ENCODE peak calls at places on chromosomes 5 and 9, in six cellular contexts. E is cardiac muscle cell, B is bronchial epithelial cell, G is dorsolateral prefrontal cortex, Z is lower lobe of right lung, S is fibroblast of lung. U is an unnamed sample.

GRCh38 chr5:104540448-104540847 is 977.9 kb upstream of the NUDT12 start:
- DNase-seq in E (no peak), B (peak), G (no peak), Z (no peak), S (peak), U (no peak)

GRCh38 chr5:11997942-11998341 is 93.7 kb upstream of the CTNND2 start:
- DNase-seq in E (no peak), B (no peak), G (no peak), Z (no peak), S (no peak), U (no peak)

GRCh38 chr5:2212481-2212880 is 329.8 kb upstream of the IRX4 start:
- DNase-seq in E (no peak), B (no peak), G (no peak), Z (no peak), S (no peak), U (no peak)

GRCh38 chr9:38249587-38250210 is 142.8 kb upstream of the ALDH1B1 start:
- DNase-seq in E (no peak), B (no peak), G (no peak), Z (no peak), S (no peak), U (no peak)

GRCh38 chr9:4362281-4362680 is 62.4 kb upstream of the GLIS3 start:
- DNase-seq in E (no peak), B (no peak), G (no peak), Z (no peak), S (no peak), U (no peak)

GRCh38 chr5:137734962-137735530 is 843 bp downstream of the KLHL3 start:
- DNase-seq in E (peak), B (peak), G (peak), Z (peak), S (peak), U (peak)

GRCh38 chr5:147169399-147169798 is 65.4 kb upstream of the STK32A start:
- DNase-seq in E (no peak), B (peak), G (no peak), Z (no peak), S (peak), U (no peak)

GRCh38 chr5:140362311-140362710 is 2.3 kb downstream of the SLC4A9 start:
- DNase-seq in E (no peak), B (no peak), G (no peak), Z (no peak), S (no peak), U (no peak)

GRCh38 chr9:137448569-137448962 is 7.4 kb upstream of the ENTPD8 start:
- DNase-seq in E (no peak), B (no peak), G (no peak), Z (no peak), S (no peak), U (no peak)

GRCh38 chr5:31531543-31531887 is 378 bp downstream of the DROSHA start:
- DNase-seq in E (peak), B (peak), G (peak), Z (peak), S (peak), U (no peak)

GRCh38 chr9:107218834-107219485 is 64.1 kb upstream of the RAD23B start:
- DNase-seq in E (no peak), B (no peak), G (no peak), Z (no peak), S (no peak), U (no peak)

GRCh38 chr9:4128876-4129275 is 171.0 kb downstream of the GLIS3 start:
- DNase-seq in E (no peak), B (no peak), G (no peak), Z (no peak), S (no peak), U (no peak)

GRCh38 chr5:177129206-177129605 is 4.4 kb upstream of the NSD1 start:
- DNase-seq in E (no peak), B (no peak), G (no peak), Z (no peak), S (no peak), U (no peak)

GRCh38 chr5:180804129-180804601 is 1.6 kb upstream of the MGAT1 start:
- DNase-seq in E (no peak), B (no peak), G (no peak), Z (no peak), S (no peak), U (peak)

GRCh38 chr9:125632321-125633115 is 74.5 kb downstream of the MAPKAP1 start:
- DNase-seq in E (no peak), B (peak), G (no peak), Z (no peak), S (peak), U (no peak)

GRCh38 chr5:135565691-135566421 is 12.9 kb downstream of the CXCL14 start:
- DNase-seq in E (peak), B (peak), G (peak), Z (peak), S (peak), U (peak)

GRCh38 chr5:176737001-176737745 is 73.2 kb upstream of the UNC5A start:
- DNase-seq in E (no peak), B (no peak), G (peak), Z (no peak), S (no peak), U (no peak)

GRCh38 chr5:13248236-13248635 is 696.3 kb downstream of the DNAH5 start:
- DNase-seq in E (no peak), B (peak), G (no peak), Z (no peak), S (peak), U (no peak)

GRCh38 chr5:1003296-1003937 is 5.2 kb upstream of the NKD2 start:
- DNase-seq in E (no peak), B (peak), G (peak), Z (peak), S (peak), U (peak)

GRCh38 chr9:10479172-10479571 is 133.6 kb downstream of the PTPRD start:
- DNase-seq in E (peak), B (peak), G (no peak), Z (no peak), S (no peak), U (no peak)

GRCh38 chr5:2283481-2284045 is 400.8 kb upstream of the IRX4 start:
- DNase-seq in E (no peak), B (no peak), G (no peak), Z (no peak), S (no peak), U (no peak)

GRCh38 chr9:136316271-136316751 is 11.0 kb upstream of the GPSM1 start:
- DNase-seq in E (no peak), B (no peak), G (no peak), Z (no peak), S (no peak), U (no peak)

GRCh38 chr5:131164161-131164930 is 710 bp downstream of the HINT1 start:
- DNase-seq in E (peak), B (peak), G (peak), Z (peak), S (peak), U (peak)

GRCh38 chr5:150458819-150459557 is 9.4 kb upstream of the RPS14 start:
- DNase-seq in E (peak), B (peak), G (peak), Z (peak), S (peak), U (peak)

GRCh38 chr5:116806879-116807278 is 232.3 kb upstream of the SEMA6A start:
- DNase-seq in E (no peak), B (no peak), G (no peak), Z (no peak), S (no peak), U (no peak)

GRCh38 chr5:9861664-9862256 is 231.6 kb upstream of the TAS2R1 start:
- DNase-seq in E (peak), B (no peak), G (no peak), Z (no peak), S (no peak), U (no peak)

GRCh38 chr5:170522211-170523128 is 18.6 kb downstream of the KCNIP1 start:
- DNase-seq in E (no peak), B (peak), G (no peak), Z (no peak), S (peak), U (no peak)

GRCh38 chr5:146313027-146313426 is 25.6 kb upstream of the POU4F3 start:
- DNase-seq in E (no peak), B (no peak), G (no peak), Z (no peak), S (no peak), U (no peak)

GRCh38 chr9:77218612-77219011 is 41.3 kb downstream of the VPS13A start:
- DNase-seq in E (no peak), B (peak), G (no peak), Z (no peak), S (peak), U (no peak)

GRCh38 chr5:74993743-74994142 is 58.6 kb downstream of the GCNT4 start:
- DNase-seq in E (no peak), B (no peak), G (no peak), Z (no peak), S (no peak), U (no peak)

GRCh38 chr5:172716796-172717313 is 54.1 kb downstream of the DUSP1 start:
- DNase-seq in E (peak), B (peak), G (peak), Z (peak), S (peak), U (peak)

GRCh38 chr9:114551750-114552685 is 35.6 kb upstream of the ATP6V1G1 start:
- DNase-seq in E (peak), B (peak), G (no peak), Z (no peak), S (peak), U (peak)

GRCh38 chr5:155616779-155617392 is 603.3 kb downstream of the KIF4B start:
- DNase-seq in E (peak), B (no peak), G (peak), Z (no peak), S (peak), U (no peak)

GRCh38 chr5:16776611-16777251 is 159.4 kb downstream of the MYO10 start:
- DNase-seq in E (peak), B (no peak), G (no peak), Z (no peak), S (no peak), U (no peak)
- TF ChIP-seq CTCF in E (no peak), B (peak), G (peak), Z (peak), S (peak), U (no peak)

GRCh38 chr5:35218981-35219380 is 11.3 kb downstream of the PRLR start:
- DNase-seq in E (no peak), B (no peak), G (no peak), Z (no peak), S (no peak), U (no peak)
- TF ChIP-seq CTCF in E (no peak), B (no peak), G (no peak), Z (no peak), S (no peak), U (no peak)

GRCh38 chr9:30714389-30714788 is 1670.1 kb upstream of the ACO1 start:
- DNase-seq in E (no peak), B (no peak), G (no peak), Z (no peak), S (no peak), U (no peak)
- TF ChIP-seq CTCF in E (no peak), B (no peak), G (no peak), Z (no peak), S (no peak), U (no peak)

DNA sequence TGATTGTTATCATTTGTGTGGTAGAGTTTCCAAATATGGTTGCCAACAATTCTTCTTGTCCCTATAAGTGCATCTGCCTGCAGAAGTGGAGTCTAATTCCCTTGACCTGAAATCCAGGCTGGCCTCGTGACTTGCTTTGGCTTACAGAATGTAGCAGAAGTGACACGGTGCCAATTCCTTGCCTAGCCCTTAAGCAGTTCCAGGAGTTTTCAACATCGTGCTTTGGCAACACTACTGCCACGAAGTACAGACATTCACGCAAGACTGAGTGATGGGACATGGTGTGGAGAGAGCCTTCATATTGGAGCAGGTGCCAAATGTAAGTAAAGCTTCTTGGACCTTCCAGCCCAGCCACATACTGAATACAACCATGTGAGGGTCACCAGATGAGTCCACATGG is 92.9 kb upstream of the NEK6 start:
- DNase-seq in E (no peak), B (no peak), G (no peak), Z (no peak), S (no peak), U (peak)
- TF ChIP-seq CTCF in E (no peak), B (no peak), G (no peak), Z (no peak), S (no peak), U (no peak)

GRCh38 chr9:22446589-22446949 is at the start of gene DMRTA1:
- DNase-seq in E (peak), B (peak), G (peak), Z (peak), S (peak), U (peak)

GRCh38 chr9:22452415-22453010 is 5.9 kb downstream of the DMRTA1 start:
- DNase-seq in E (peak), B (peak), G (peak), Z (peak), S (peak), U (peak)

GRCh38 chr9:22447607-22448305 is 1.1 kb downstream of the DMRTA1 start:
- DNase-seq in E (peak), B (peak), G (no peak), Z (no peak), S (peak), U (no peak)

DNA sequence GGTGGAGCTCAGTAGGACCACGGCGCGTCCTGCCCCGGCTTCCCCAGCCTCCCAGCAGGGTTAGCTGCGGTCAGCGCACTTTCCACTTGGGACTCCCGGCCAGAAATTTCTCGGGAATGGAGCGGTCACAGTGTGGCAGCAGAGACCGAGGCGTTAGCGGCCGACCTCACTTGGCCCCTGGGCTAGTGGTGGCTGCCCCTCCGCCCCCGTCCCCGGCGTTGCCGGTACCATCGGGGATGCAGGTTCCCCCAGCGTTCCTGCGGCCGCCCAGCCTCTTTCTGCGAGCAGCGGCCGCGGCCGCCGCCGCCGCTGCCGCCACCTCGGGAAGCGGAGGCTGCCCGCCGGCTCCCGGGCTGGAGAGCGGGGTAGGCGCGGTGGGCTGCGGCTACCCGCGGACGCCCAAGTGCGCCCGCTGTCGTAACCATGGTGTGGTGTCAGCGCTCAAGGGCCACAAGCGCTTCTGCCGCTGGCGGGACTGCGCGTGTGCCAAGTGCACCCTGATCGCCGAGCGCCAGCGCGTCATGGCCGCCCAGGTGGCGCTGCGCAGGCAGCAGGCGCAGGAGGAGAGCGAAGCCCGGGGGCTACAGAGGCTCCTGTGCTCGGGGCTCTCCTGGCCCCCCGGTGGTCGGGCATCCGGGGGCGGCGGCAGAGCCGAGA is 454 bp downstream of the DMRTA1 start:
- DNase-seq in E (peak), B (peak), G (no peak), Z (peak), S (peak), U (no peak)
- TF ChIP-seq CTCF in E (peak), B (peak), G (no peak), Z (peak), S (no peak), U (peak)

DNA sequence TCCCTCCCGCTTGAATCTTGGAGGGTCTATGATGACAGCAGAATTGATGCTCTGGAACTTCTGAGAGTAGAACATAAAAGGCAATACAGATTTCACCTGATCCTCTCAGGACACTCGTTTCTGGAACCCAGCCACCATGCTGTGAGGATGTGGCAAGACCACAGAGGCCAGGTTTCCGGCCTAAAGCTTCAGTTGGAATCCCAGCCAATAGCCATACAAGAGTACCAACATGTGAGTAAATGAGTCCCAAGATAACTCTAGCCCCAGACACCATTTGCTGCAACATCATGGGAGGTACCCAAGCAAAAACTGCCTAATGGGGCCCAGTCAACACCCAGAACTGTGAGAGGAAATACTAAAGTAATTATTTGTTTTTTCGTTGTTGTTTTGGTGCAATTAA is 65.7 kb upstream of the MARCHF11 start:
- DNase-seq in E (no peak), B (no peak), G (no peak), Z (no peak), S (no peak), U (no peak)
- TF ChIP-seq CTCF in E (no peak), B (no peak), G (no peak), Z (no peak), S (no peak), U (no peak)

DNA sequence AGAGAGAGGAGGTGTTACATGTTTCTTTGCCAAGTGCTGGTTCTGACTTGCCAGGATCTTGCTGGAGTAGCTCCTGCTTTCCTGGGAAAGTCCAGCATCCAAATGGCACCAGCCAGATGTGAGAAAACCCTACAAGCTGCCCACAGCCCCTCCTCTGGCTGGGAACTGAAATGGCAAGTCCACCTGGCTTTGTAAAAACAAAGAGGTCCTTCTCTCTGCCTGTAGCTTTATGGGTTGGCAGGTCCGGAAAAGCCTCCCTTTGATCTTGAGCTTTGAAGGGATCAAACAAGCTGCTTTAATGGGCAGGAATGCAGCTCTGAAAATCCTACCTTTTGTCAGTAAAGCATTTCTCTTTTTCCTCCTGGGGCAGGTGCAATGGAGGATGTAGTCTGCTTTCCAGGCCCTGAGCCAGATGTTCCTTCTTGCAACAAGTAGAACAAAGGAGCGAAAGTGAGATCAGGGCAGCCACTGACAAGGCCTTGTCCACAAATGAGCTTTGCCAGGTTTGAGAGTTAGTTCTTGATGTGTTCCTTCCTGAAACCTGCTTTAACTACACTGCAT is 456.7 kb downstream of the ZNF608 start:
- DNase-seq in E (no peak), B (peak), G (peak), Z (peak), S (no peak), U (no peak)
- TF ChIP-seq CTCF in E (no peak), B (peak), G (peak), Z (no peak), S (no peak), U (no peak)

GRCh38 chr5:139043127-139043905 is 154.9 kb downstream of the SIL1 start:
- DNase-seq in E (no peak), B (no peak), G (no peak), Z (no peak), S (peak), U (no peak)

GRCh38 chr5:139037732-139038131 is 160.4 kb downstream of the SIL1 start:
- DNase-seq in E (no peak), B (no peak), G (no peak), Z (no peak), S (no peak), U (no peak)

DNA sequence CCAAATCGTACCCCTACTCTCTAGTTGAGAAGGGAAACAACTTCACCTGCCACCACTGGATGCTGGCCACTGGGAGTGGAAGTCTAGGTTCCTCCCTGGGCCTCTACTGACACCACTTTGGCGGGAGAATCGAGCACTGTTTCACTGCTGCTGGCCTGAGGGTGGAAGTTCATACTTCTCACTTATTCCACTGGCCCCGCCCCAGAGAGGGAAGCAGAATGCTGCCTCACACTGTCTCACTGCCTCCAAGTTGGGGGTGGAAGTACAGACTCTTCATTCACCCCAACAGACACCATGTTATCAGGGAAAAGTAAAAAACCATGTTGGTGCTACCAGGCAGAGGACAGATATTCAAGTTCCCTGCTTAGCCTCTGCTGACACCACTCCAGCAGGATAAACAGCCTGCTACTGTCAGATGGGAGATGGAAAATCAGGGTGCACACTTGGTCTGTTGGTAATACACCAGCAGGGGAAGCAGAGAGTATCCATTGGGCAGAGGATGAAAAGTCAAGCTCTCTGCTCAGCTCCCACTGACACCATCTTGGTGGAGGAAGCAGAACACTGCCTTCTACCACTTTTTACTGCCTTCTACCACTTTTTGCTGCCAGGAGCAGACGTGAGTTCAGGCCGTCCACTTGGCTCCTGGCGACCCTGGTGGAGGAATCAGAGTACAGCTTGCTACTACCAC is 159.4 kb downstream of the SIL1 start:
- DNase-seq in E (no peak), B (no peak), G (no peak), Z (no peak), S (no peak), U (no peak)
- TF ChIP-seq CTCF in E (no peak), B (no peak), G (no peak), Z (no peak), S (peak), U (no peak)